ENCODE peak calls at places on chromosomes 6 and 20, in seven cellular contexts. M, U, V, F, K, P and L are unnamed samples.

GRCh38 chr20:14829897-14830296 is 492.5 kb upstream of the FLRT3 start:
- DNase-seq in K (no peak), F (no peak), U (no peak), P (no peak), M (no peak), V (no peak), L (no peak)

GRCh38 chr6:10465633-10466499 is 51.0 kb upstream of the TFAP2A start:
- DNase-seq in P (no peak), M (no peak), U (no peak), F (peak; percentile 53), K (peak; percentile 41), V (no peak), L (peak; percentile 32)

GRCh38 chr6:34912715-34913464 is 23.8 kb downstream of the ANKS1A start:
- DNase-seq in U (peak; percentile 66), K (peak; percentile 59), M (peak; percentile 26), V (no peak), P (no peak), F (peak; percentile 80), L (no peak)

GRCh38 chr20:35048739-35049138 is 43.9 kb downstream of the TRPC4AP start:
- DNase-seq in M (no peak), F (no peak), P (no peak), U (no peak), V (no peak), K (no peak), L (no peak)

GRCh38 chr6:21846541-21847451 is 253.2 kb downstream of the SOX4 start:
- DNase-seq in V (no peak), K (no peak), F (no peak), P (no peak), U (peak; percentile 36), M (no peak), L (no peak)

GRCh38 chr6:158909938-158910337 is 90.1 kb downstream of the RSPH3 start:
- DNase-seq in P (no peak), F (no peak), M (no peak), K (no peak), U (no peak), V (no peak), L (no peak)

GRCh38 chr20:3250091-3250504 is 11.1 kb upstream of the SLC4A11 start:
- DNase-seq in V (no peak), P (no peak), F (no peak), K (no peak), U (no peak), M (no peak), L (peak; percentile 26)

GRCh38 chr20:45097485-45098095 is 3.3 kb downstream of the KCNS1 start:
- DNase-seq in F (no peak), P (no peak), V (peak; percentile 56), U (no peak), M (peak; percentile 36), K (peak; percentile 42), L (peak; percentile 29)

GRCh38 chr6:163354085-163354484 is 60.4 kb upstream of the QKI start:
- DNase-seq in F (no peak), M (no peak), V (peak; percentile 77), K (peak; percentile 53), P (no peak), U (peak; percentile 79), L (no peak)

GRCh38 chr20:44074252-44075151 is 112.5 kb downstream of the JPH2 start:
- DNase-seq in K (peak; percentile 77), F (no peak), P (no peak), U (peak; percentile 67), V (peak; percentile 96), M (no peak), L (no peak)

GRCh38 chr6:41957117-41957516 is 15.5 kb upstream of the CCND3 start:
- DNase-seq in V (no peak), P (no peak), M (no peak), K (no peak), F (no peak), U (no peak), L (no peak)

GRCh38 chr20:3622411-3622810 is 40.8 kb downstream of the GFRA4 start:
- DNase-seq in K (no peak), F (no peak), U (no peak), V (no peak), M (no peak), P (no peak), L (no peak)

GRCh38 chr6:41705996-41706835 is 29.2 kb downstream of the TFEB start:
- DNase-seq in U (no peak), V (peak; percentile 94), M (peak; percentile 32), P (peak; percentile 72), K (peak; percentile 68), F (peak; percentile 56), L (peak; percentile 92)

GRCh38 chr20:40010483-40010882 is 678.6 kb downstream of the MAFB start:
- DNase-seq in K (no peak), F (no peak), U (no peak), V (no peak), P (no peak), M (no peak), L (peak; percentile 3)

GRCh38 chr20:38680492-38681118 is 43.7 kb upstream of the SLC32A1 start:
- DNase-seq in V (no peak), U (no peak), F (peak; percentile 40), P (no peak), M (no peak), K (peak; percentile 33), L (peak; percentile 6)

GRCh38 chr6:43972179-43972914 is 154.9 kb downstream of the MRPL14 start:
- DNase-seq in P (no peak), U (no peak), V (no peak), F (no peak), K (peak; percentile 62), M (no peak), L (peak; percentile 59)

GRCh38 chr6:56475736-56476457 is 166.8 kb downstream of the DST start:
- DNase-seq in F (no peak), K (peak; percentile 55), M (no peak), U (no peak), V (peak; percentile 89), P (no peak), L (peak; percentile 53)

GRCh38 chr6:10557886-10558285 is 36.7 kb downstream of the GCNT2 start:
- DNase-seq in K (no peak), P (no peak), V (no peak), F (no peak), M (no peak), U (no peak), L (no peak)

GRCh38 chr6:140559458-140559857 is 1185.0 kb upstream of the CITED2 start:
- DNase-seq in P (no peak), M (no peak), K (no peak), F (no peak), U (no peak), V (no peak), L (no peak)

GRCh38 chr6:119132211-119133004 is 53.9 kb upstream of the FAM184A start:
- DNase-seq in V (no peak), F (no peak), M (no peak), P (no peak), U (no peak), K (no peak), L (no peak)

GRCh38 chr6:25278914-25279747 is at the start of gene CARMIL1:
- DNase-seq in F (peak; percentile 89), P (no peak), V (peak; percentile 89), U (peak; percentile 78), M (peak; percentile 59), K (peak; percentile 70), L (peak; percentile 95)

GRCh38 chr6:52858416-52858815 is 17.8 kb upstream of the GSTA5 start:
- DNase-seq in M (no peak), K (no peak), F (no peak), V (no peak), P (no peak), U (no peak), L (no peak)

GRCh38 chr6:161161889-161162624 is 111.8 kb downstream of the AGPAT4 start:
- DNase-seq in M (no peak), K (peak; percentile 68), F (no peak), V (no peak), U (no peak), P (no peak), L (no peak)

GRCh38 chr6:18263561-18264337 is 581 bp downstream of the DEK start:
- DNase-seq in P (no peak), V (no peak), U (no peak), F (peak; percentile 28), M (peak; percentile 46), K (peak; percentile 61), L (peak; percentile 71)

GRCh38 chr6:18262812-18263560 is 1.3 kb downstream of the DEK start:
- DNase-seq in F (peak; percentile 73), V (no peak), K (no peak), M (peak; percentile 50), U (peak; percentile 50), P (no peak), L (peak; percentile 6)

GRCh38 chr6:18259675-18260447 is 4.5 kb downstream of the DEK start:
- DNase-seq in V (no peak), K (no peak), M (no peak), P (no peak), U (peak; percentile 40), F (no peak), L (no peak)

GRCh38 chr6:18260448-18261106 is 3.8 kb downstream of the DEK start:
- DNase-seq in F (peak; percentile 29), V (no peak), P (no peak), U (peak; percentile 76), K (peak; percentile 36), M (no peak), L (peak; percentile 52)

DNA sequence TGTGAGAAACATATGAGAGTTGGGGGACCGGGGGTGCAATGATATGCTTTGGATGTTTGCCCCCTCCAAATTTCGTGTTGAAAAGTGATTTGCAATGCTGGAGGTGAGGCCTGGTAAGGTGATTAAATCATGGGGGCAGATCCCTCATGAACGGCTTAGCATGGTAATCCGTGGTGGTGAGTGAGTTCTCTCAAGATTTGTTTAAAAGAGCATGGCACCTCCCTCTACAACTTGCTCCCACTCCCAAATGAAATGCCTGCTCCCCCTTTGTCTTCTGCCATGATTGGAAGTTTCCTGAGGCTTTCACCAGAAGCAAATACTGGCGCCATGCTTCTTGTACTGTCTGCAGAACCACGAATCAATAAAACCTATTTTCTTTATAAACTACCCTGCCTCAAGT is 2.5 kb downstream of the DEK start:
- DNase-seq in K (no peak), M (no peak), F (no peak), V (no peak), U (no peak), P (no peak), L (no peak)
- H3K27ac ChIP-seq in K (peak overlapping the region; percentile 26), M (peak overlapping the region; percentile 83), F (no peak overlapping the region), V (no peak overlapping the region), U (peak overlapping the region; percentile 20), P (no peak overlapping the region), L (peak overlapping the region; percentile 98)

DNA sequence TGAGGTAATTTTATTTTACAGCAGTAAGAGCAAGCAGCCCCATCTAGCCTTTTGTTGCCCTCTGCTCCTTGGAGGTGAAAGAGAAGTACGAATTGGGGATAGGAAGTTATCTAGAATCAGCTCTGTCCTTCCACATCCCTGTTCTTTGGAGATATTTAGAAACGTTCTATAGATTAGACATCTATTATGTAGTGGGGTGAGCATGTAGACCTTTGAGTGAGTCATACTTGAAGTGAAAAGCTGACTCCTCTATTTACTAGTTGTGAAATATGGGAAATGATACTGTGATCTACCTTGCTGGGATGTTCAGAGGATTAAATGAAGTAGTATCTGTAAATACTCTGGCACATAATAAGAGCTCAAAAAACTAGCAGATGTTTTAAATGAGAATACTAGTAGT is 36.0 kb upstream of the SLC35D3 start:
- DNase-seq in K (no peak), V (no peak), F (no peak), M (no peak), U (peak; percentile 72), P (no peak), L (no peak)
- H3K4me1 ChIP-seq in K (no peaks in the 10 kb centered on the region), V (peaks cover 3% of the 10 kb centered on the region), F (no peaks in the 10 kb centered on the region), M (no peaks in the 10 kb centered on the region), U (peaks cover 5% of the 10 kb centered on the region), P (no peaks in the 10 kb centered on the region), L (no peaks in the 10 kb centered on the region)

GRCh38 chr6:88365656-88366055 is 199.5 kb upstream of the CNR1 start:
- DNase-seq in U (no peak), F (no peak), K (no peak), M (no peak), P (no peak), V (no peak), L (no peak)
- H3K27ac ChIP-seq in U (no peak overlapping the region), F (no peak overlapping the region), K (no peak overlapping the region), M (no peak overlapping the region), P (no peak overlapping the region), V (no peak overlapping the region), L (no peak overlapping the region)

GRCh38 chr6:38284772-38285406 is 354.8 kb downstream of the BTBD9 start:
- DNase-seq in U (no peak), F (no peak), V (no peak), P (no peak), K (no peak), M (no peak), L (no peak)
- H3K4me1 ChIP-seq in U (peaks cover 4% of the 10 kb centered on the region), F (no peaks in the 10 kb centered on the region), V (no peaks in the 10 kb centered on the region), P (no peaks in the 10 kb centered on the region), K (peaks cover 2% of the 10 kb centered on the region), M (no peaks in the 10 kb centered on the region), L (no peaks in the 10 kb centered on the region)